ENCODE peak calls at places on chromosome 22, in seven cellular contexts. A is T-helper 1 cell, L is pulmonary artery endothelial cell, H is left cardiac atrium, V is right cardiac atrium, F is body of pancreas, O is DMS153. K is an unnamed sample.

GRCh38 chr22:46006379-46007002 is 29.5 kb upstream of the WNT7B start:
- DNase-seq in A (peak), L (peak), H (peak), V (peak), F (peak), O (peak), K (peak)

GRCh38 chr22:30868663-30869385 is 99.8 kb downstream of the MORC2 start:
- DNase-seq in A (no peak), L (no peak), H (no peak), V (peak), F (no peak), O (peak), K (peak)

GRCh38 chr22:44029069-44029468 is 5.0 kb downstream of the PARVB start:
- DNase-seq in A (no peak), L (no peak), H (no peak), V (no peak), F (no peak), O (no peak), K (no peak)

GRCh38 chr22:31241200-31241599 is 29.1 kb downstream of the LIMK2 start:
- DNase-seq in A (no peak), L (no peak), H (no peak), V (no peak), F (no peak), O (no peak), K (no peak)

GRCh38 chr22:45254789-45255261 is 14.1 kb upstream of the KIAA0930 start:
- DNase-seq in A (no peak), L (no peak), H (no peak), V (no peak), F (no peak), O (no peak), K (no peak)

GRCh38 chr22:45612940-45613339 is 58.7 kb upstream of the ATXN10 start:
- DNase-seq in A (no peak), L (no peak), H (peak), V (no peak), F (no peak), O (no peak), K (peak)

GRCh38 chr22:22410677-22411076 is 97.9 kb downstream of the ZNF280B start:
- DNase-seq in A (no peak), L (no peak), H (no peak), V (no peak), F (no peak), O (no peak), K (no peak)

GRCh38 chr22:45783021-45783420 is 111.4 kb downstream of the ATXN10 start:
- DNase-seq in A (no peak), L (no peak), H (no peak), V (no peak), F (no peak), O (no peak), K (no peak)

GRCh38 chr22:27124336-27125023 is 467.1 kb downstream of the MIAT start:
- DNase-seq in A (no peak), L (no peak), H (peak), V (peak), F (no peak), O (no peak), K (peak)

GRCh38 chr22:21952586-21953571 is at the start of gene PPM1F:
- DNase-seq in A (peak), L (no peak), H (peak), V (peak), F (peak), O (peak), K (peak)

GRCh38 chr22:37199839-37200161 is 11.8 kb upstream of the C1QTNF6 start:
- DNase-seq in A (no peak), L (no peak), H (no peak), V (no peak), F (no peak), O (peak), K (no peak)

GRCh38 chr22:37355174-37355573 is 72.1 kb downstream of the ELFN2 start:
- DNase-seq in A (no peak), L (no peak), H (no peak), V (no peak), F (no peak), O (no peak), K (no peak)

GRCh38 chr22:49960967-49961600 is 512 bp downstream of the PIM3 start:
- DNase-seq in A (peak), L (no peak), H (peak), V (peak), F (peak), O (no peak), K (peak)

GRCh38 chr22:21735198-21736083 is at the start of gene YPEL1:
- DNase-seq in A (peak), L (peak), H (peak), V (peak), F (peak), O (peak), K (peak)

GRCh38 chr22:23565942-23566715 is 14.0 kb downstream of the IGLL1 start:
- DNase-seq in A (no peak), L (no peak), H (peak), V (peak), F (peak), O (no peak), K (no peak)

GRCh38 chr22:31613286-31613903 is 48.6 kb downstream of the PISD start:
- DNase-seq in A (no peak), L (no peak), H (no peak), V (peak), F (no peak), O (no peak), K (no peak)

GRCh38 chr22:17131686-17132085 is 10.5 kb upstream of the TMEM121B start:
- DNase-seq in A (no peak), L (no peak), H (no peak), V (no peak), F (no peak), O (no peak), K (no peak)

GRCh38 chr22:22986640-22987039 is 83.7 kb upstream of the GNAZ start:
- DNase-seq in A (no peak), L (no peak), H (no peak), V (no peak), F (no peak), O (no peak), K (no peak)

GRCh38 chr22:37231406-37232139 is 12.5 kb downstream of the RAC2 start:
- DNase-seq in A (no peak), L (no peak), H (no peak), V (peak), F (no peak), O (no peak), K (no peak)

GRCh38 chr22:38314140-38314991 is 2.9 kb downstream of the CSNK1E start:
- DNase-seq in A (no peak), L (no peak), H (no peak), V (no peak), F (no peak), O (no peak), K (no peak)

GRCh38 chr22:44158766-44159165 is 22.0 kb upstream of the PARVG start:
- DNase-seq in A (no peak), L (no peak), H (no peak), V (no peak), F (no peak), O (no peak), K (peak)

GRCh38 chr22:35104491-35104890 is 38.5 kb downstream of the ISX start:
- DNase-seq in A (no peak), L (no peak), H (no peak), V (no peak), F (no peak), O (no peak), K (no peak)

GRCh38 chr22:35661377-35661937 is 13.2 kb downstream of the APOL6 start:
- DNase-seq in A (no peak), L (no peak), H (no peak), V (no peak), F (no peak), O (no peak), K (no peak)

GRCh38 chr22:22111267-22111751 is 128.7 kb upstream of the TOP3B start:
- DNase-seq in A (no peak), L (no peak), H (no peak), V (no peak), F (no peak), O (no peak), K (no peak)

GRCh38 chr22:24441406-24442351 is 14.3 kb downstream of the ADORA2A start:
- DNase-seq in A (no peak), L (no peak), H (no peak), V (peak), F (no peak), O (no peak), K (peak)

GRCh38 chr22:18952022-18952421 is 15.9 kb upstream of the PRODH start:
- DNase-seq in A (no peak), L (no peak), H (peak), V (peak), F (peak), O (no peak), K (peak)

GRCh38 chr22:34113381-34113780 is 193.1 kb upstream of the LARGE1 start:
- DNase-seq in A (no peak), L (no peak), H (no peak), V (no peak), F (no peak), O (no peak), K (no peak)

GRCh38 chr22:23181763-23182288 is 1.5 kb downstream of the BCR start:
- DNase-seq in A (no peak), L (no peak), H (no peak), V (peak), F (no peak), O (no peak), K (no peak)

GRCh38 chr22:46453006-46453828 is 84.2 kb downstream of the CELSR1 start:
- DNase-seq in A (no peak), L (no peak), H (peak), V (no peak), F (peak), O (no peak), K (no peak)

GRCh38 chr22:27809700-27810365 is 8.3 kb upstream of the MN1 start:
- DNase-seq in A (no peak), L (peak), H (no peak), V (no peak), F (no peak), O (no peak), K (no peak)

GRCh38 chr22:42277232-42277753 is 6.8 kb upstream of the TCF20 start:
- DNase-seq in A (no peak), L (no peak), H (no peak), V (no peak), F (no peak), O (no peak), K (no peak)

GRCh38 chr22:29029202-29030000 is 32.2 kb downstream of the C22orf31 start:
- DNase-seq in A (no peak), L (no peak), H (no peak), V (no peak), F (no peak), O (no peak), K (no peak)

GRCh38 chr22:23832226-23833016 is 6.4 kb downstream of the DERL3 start:
- DNase-seq in A (no peak), L (no peak), H (peak), V (peak), F (no peak), O (no peak), K (peak)